ENCODE peak calls at places on chromosomes 4 and X, in six cellular contexts. One of them, this sample, is unnamed.

GRCh38 chr4:167100120-167100519 is 134.2 kb downstream of the SPOCK3 start:
- DNase-seq in progenitor cell of endocrine pancreas: no peak
- DNase-seq in upper lobe of left lung: no peak
- DNase-seq in AG09309: no peak
- DNase-seq in endothelial cell: no peak
- DNase-seq in B cell: no peak
- DNase-seq in this sample: no peak

GRCh38 chr4:113635739-113636437 is 125.7 kb downstream of the CAMK2D start:
- DNase-seq in progenitor cell of endocrine pancreas: no peak
- DNase-seq in upper lobe of left lung: no peak
- DNase-seq in AG09309: peak
- DNase-seq in endothelial cell: no peak
- DNase-seq in B cell: no peak
- DNase-seq in this sample: no peak

GRCh38 chr4:154073107-154073817 is 284.4 kb upstream of the SFRP2 start:
- DNase-seq in progenitor cell of endocrine pancreas: no peak
- DNase-seq in upper lobe of left lung: no peak
- DNase-seq in AG09309: peak
- DNase-seq in endothelial cell: no peak
- DNase-seq in B cell: no peak
- DNase-seq in this sample: no peak

GRCh38 chrX:106726485-106727437 is at the start of gene RNF128:
- DNase-seq in progenitor cell of endocrine pancreas: peak
- DNase-seq in upper lobe of left lung: peak
- DNase-seq in AG09309: no peak
- DNase-seq in endothelial cell: peak
- DNase-seq in B cell: no peak
- DNase-seq in this sample: no peak

GRCh38 chr4:173121044-173121685 is 47.4 kb upstream of the GALNT7 start:
- DNase-seq in progenitor cell of endocrine pancreas: no peak
- DNase-seq in upper lobe of left lung: peak
- DNase-seq in AG09309: peak
- DNase-seq in endothelial cell: peak
- DNase-seq in B cell: no peak
- DNase-seq in this sample: no peak

GRCh38 chr4:107826427-107826980 is 1.8 kb downstream of the SGMS2 start:
- DNase-seq in progenitor cell of endocrine pancreas: no peak
- DNase-seq in upper lobe of left lung: no peak
- DNase-seq in AG09309: no peak
- DNase-seq in endothelial cell: no peak
- DNase-seq in B cell: no peak
- DNase-seq in this sample: no peak

GRCh38 chr4:25022741-25023140 is 8.0 kb downstream of the LGI2 start:
- DNase-seq in progenitor cell of endocrine pancreas: no peak
- DNase-seq in upper lobe of left lung: no peak
- DNase-seq in AG09309: no peak
- DNase-seq in endothelial cell: no peak
- DNase-seq in B cell: no peak
- DNase-seq in this sample: no peak

GRCh38 chrX:68939868-68940267 is 111.0 kb downstream of the EFNB1 start:
- DNase-seq in progenitor cell of endocrine pancreas: no peak
- DNase-seq in upper lobe of left lung: peak
- DNase-seq in AG09309: no peak
- DNase-seq in endothelial cell: no peak
- DNase-seq in B cell: no peak
- DNase-seq in this sample: no peak

GRCh38 chrX:119614776-119615175 is 8.6 kb upstream of the NKRF start:
- DNase-seq in progenitor cell of endocrine pancreas: no peak
- DNase-seq in upper lobe of left lung: no peak
- DNase-seq in AG09309: no peak
- DNase-seq in endothelial cell: no peak
- DNase-seq in B cell: no peak
- DNase-seq in this sample: no peak

DNA sequence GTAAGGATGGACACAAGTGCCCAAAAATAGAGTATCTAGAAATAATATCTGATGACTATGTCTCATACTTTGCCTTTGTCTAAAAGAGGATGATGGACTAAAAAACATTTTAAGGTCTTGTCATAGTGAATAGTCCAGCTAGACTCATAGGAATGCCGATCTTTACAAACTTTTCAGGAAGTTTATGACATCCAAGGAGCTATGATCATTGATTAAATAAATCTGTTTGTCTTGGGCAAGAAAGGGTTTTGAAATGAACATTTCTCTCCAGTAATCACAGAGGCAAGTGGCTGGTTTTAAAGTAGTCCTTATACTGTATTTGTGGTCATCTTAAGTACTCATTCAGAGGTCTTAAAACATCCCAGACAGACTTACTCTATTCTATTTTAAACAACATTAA is 109.8 kb downstream of the MAPK10 start:
- DNase-seq in progenitor cell of endocrine pancreas: no peak
- DNase-seq in upper lobe of left lung: no peak
- DNase-seq in AG09309: peak
- DNase-seq in endothelial cell: no peak
- DNase-seq in B cell: no peak
- DNase-seq in this sample: no peak
- TF ChIP-seq CTCF in progenitor cell of endocrine pancreas: no peak
- TF ChIP-seq CTCF in upper lobe of left lung: no peak
- TF ChIP-seq CTCF in AG09309: no peak
- TF ChIP-seq CTCF in endothelial cell: no peak
- TF ChIP-seq CTCF in B cell: no peak
- TF ChIP-seq CTCF in this sample: no peak

GRCh38 chrX:53080628-53081580 is 1.3 kb upstream of the TSPYL2 start:
- DNase-seq in progenitor cell of endocrine pancreas: no peak
- DNase-seq in upper lobe of left lung: no peak
- DNase-seq in AG09309: no peak
- DNase-seq in endothelial cell: no peak
- DNase-seq in B cell: no peak
- DNase-seq in this sample: no peak

GRCh38 chrX:53076671-53077070 is 5.5 kb upstream of the TSPYL2 start:
- DNase-seq in progenitor cell of endocrine pancreas: no peak
- DNase-seq in upper lobe of left lung: no peak
- DNase-seq in AG09309: no peak
- DNase-seq in endothelial cell: no peak
- DNase-seq in B cell: no peak
- DNase-seq in this sample: no peak

GRCh38 chrX:53078943-53079342 is 3.2 kb upstream of the TSPYL2 start:
- DNase-seq in progenitor cell of endocrine pancreas: no peak
- DNase-seq in upper lobe of left lung: no peak
- DNase-seq in AG09309: no peak
- DNase-seq in endothelial cell: no peak
- DNase-seq in B cell: no peak
- DNase-seq in this sample: no peak

GRCh38 chrX:53074987-53075386 is 7.2 kb upstream of the TSPYL2 start:
- DNase-seq in progenitor cell of endocrine pancreas: no peak
- DNase-seq in upper lobe of left lung: no peak
- DNase-seq in AG09309: no peak
- DNase-seq in endothelial cell: no peak
- DNase-seq in B cell: no peak
- DNase-seq in this sample: no peak

DNA sequence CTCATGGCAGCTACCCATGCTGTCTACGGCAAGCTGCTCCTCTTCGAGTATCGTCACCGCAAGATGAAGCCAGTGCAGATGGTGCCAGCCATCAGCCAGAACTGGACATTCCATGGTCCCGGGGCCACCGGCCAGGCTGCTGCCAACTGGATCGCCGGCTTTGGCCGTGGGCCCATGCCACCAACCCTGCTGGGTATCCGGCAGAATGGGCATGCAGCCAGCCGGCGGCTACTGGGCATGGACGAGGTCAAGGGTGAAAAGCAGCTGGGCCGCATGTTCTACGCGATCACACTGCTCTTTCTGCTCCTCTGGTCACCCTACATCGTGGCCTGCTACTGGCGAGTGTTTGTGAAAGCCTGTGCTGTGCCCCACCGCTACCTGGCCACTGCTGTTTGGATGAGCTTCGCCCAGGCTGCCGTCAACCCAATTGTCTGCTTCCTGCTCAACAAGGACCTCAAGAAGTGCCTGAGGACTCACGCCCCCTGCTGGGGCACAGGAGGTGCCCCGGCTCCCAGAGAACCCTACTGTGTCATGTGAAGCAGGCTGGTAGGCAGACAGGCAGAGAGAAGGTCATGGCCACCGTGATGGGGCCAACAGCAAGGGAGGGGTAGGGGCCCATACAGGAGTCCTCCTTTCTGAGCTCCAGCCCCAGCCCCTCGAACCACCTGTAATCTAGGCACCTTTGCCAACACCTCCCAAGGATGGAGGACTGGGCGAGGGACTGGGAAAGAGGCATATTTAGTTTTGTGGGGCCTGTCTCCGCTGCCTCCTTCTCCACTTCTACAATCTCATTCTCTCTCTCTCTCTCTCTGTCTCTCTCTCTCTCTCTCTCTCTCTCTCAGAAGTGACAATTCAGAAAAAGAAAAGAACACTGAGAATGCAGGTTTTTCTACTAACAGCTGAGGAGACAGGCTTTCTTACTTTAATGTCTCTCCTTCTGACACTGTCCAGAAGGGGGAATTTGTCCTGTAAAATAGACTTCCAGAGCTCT is 4.7 kb upstream of the TSPYL2 start:
- DNase-seq in progenitor cell of endocrine pancreas: no peak
- DNase-seq in upper lobe of left lung: no peak
- DNase-seq in AG09309: no peak
- DNase-seq in endothelial cell: no peak
- DNase-seq in B cell: no peak
- DNase-seq in this sample: no peak
- TF ChIP-seq CTCF in progenitor cell of endocrine pancreas: no peak
- TF ChIP-seq CTCF in upper lobe of left lung: no peak
- TF ChIP-seq CTCF in AG09309: no peak
- TF ChIP-seq CTCF in endothelial cell: no peak
- TF ChIP-seq CTCF in B cell: no peak
- TF ChIP-seq CTCF in this sample: no peak

DNA sequence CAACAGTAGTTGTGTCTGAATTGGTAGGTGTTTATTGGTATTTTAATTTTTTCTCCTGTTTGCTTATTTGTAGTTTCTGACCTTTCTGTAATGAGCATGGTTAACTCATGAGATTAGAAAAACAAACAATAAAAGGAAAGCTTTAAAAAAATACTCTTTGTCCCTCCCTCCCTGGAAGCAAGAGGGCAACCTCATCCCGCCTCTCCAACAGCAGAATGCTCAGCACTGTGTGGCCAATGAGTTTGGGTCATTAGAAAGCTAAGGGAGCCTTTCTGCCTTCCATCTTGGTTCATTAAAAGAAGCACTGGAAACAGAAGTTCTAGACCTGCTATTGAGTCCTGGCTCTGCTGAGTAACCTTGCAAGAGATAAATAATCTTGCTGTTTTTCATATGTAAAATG is 33.9 kb downstream of the TRPC5 start:
- DNase-seq in progenitor cell of endocrine pancreas: no peak
- DNase-seq in upper lobe of left lung: no peak
- DNase-seq in AG09309: no peak
- DNase-seq in endothelial cell: no peak
- DNase-seq in B cell: no peak
- DNase-seq in this sample: no peak
- TF ChIP-seq CTCF in progenitor cell of endocrine pancreas: no peak
- TF ChIP-seq CTCF in upper lobe of left lung: no peak
- TF ChIP-seq CTCF in AG09309: no peak
- TF ChIP-seq CTCF in endothelial cell: no peak
- TF ChIP-seq CTCF in B cell: no peak
- TF ChIP-seq CTCF in this sample: no peak

GRCh38 chrX:132592880-132593279 is 104.0 kb upstream of the MBNL3 start:
- DNase-seq in progenitor cell of endocrine pancreas: no peak
- DNase-seq in upper lobe of left lung: no peak
- DNase-seq in AG09309: no peak
- DNase-seq in endothelial cell: peak
- DNase-seq in B cell: peak
- DNase-seq in this sample: no peak
- TF ChIP-seq CTCF in progenitor cell of endocrine pancreas: peak
- TF ChIP-seq CTCF in upper lobe of left lung: no peak
- TF ChIP-seq CTCF in AG09309: peak
- TF ChIP-seq CTCF in endothelial cell: no peak
- TF ChIP-seq CTCF in B cell: peak
- TF ChIP-seq CTCF in this sample: no peak

DNA sequence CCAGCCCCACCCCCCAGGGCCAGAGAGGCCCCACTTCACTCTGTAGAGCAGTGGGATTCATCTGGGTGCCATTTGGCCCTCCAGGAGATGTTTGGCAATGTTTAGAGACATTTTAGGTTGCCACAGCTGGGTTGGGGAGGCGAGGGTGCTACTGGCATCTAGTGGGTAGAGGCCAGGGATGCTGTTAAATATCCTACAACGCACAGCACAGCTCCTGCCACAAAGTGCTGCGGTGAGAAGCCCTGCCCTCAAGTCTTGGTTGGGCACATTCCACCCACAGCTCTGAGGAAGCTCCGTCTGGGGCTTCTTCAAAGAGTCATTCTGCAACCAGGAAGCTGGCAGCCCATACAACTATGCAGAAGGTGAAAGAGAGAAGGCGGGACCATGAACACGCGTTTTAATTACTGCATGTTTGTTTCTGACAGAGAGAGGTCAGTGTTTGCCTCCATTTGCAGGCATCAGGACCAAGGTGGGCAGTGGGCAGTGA is 48.1 kb upstream of the FAM9C start:
- DNase-seq in progenitor cell of endocrine pancreas: no peak
- DNase-seq in upper lobe of left lung: peak
- DNase-seq in AG09309: no peak
- DNase-seq in endothelial cell: no peak
- DNase-seq in B cell: peak
- DNase-seq in this sample: no peak
- TF ChIP-seq CTCF in progenitor cell of endocrine pancreas: no peak
- TF ChIP-seq CTCF in upper lobe of left lung: no peak
- TF ChIP-seq CTCF in AG09309: no peak
- TF ChIP-seq CTCF in endothelial cell: no peak
- TF ChIP-seq CTCF in B cell: peak
- TF ChIP-seq CTCF in this sample: no peak

DNA sequence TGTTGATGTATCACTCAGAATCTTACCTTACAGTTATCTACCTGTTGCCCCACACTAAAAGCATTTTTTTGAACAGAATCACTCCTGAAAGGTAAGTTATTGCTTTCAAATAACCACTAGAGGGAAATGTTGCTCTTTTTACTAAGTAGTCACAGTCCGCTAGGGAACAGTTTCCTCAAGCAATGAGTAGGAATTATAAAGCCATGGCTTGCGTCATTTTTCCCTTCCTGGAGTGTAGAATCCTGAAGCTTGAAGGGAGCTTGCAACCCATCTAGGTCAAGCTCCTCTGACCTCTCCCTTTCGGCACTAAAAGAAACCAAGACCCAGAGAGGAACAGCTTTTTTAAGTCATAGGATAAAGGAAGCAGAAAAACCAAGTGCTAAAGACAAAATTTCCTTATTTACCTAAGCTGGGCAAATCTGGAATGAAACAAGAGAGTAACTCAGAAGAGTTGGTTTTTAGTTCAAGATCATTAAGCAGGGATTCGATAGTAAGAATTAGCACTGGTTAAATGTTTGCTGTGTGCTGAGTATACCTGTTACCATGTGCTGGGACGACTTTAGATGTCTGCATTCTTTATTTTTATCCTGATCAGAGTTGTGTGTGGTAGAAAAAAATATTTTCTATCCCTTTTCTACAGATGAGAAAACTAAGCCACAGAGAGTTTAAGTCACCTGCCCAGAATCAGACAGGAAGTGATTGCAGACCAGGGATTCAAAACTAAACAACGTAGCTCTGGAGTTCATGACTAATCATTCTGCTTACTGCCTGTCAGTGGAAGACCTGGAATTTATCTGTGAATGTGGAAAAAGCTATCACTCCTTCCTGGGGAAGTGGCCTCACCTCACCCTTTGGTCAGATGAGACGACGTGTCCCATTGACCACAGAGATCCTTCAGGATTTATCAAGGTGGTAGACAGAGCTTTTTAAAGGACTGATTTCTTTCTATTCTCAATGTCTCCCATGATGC is 631.5 kb downstream of the RAB28 start:
- DNase-seq in progenitor cell of endocrine pancreas: no peak
- DNase-seq in upper lobe of left lung: no peak
- DNase-seq in AG09309: peak
- DNase-seq in endothelial cell: peak
- DNase-seq in B cell: no peak
- DNase-seq in this sample: no peak
- TF ChIP-seq CTCF in progenitor cell of endocrine pancreas: peak
- TF ChIP-seq CTCF in upper lobe of left lung: no peak
- TF ChIP-seq CTCF in AG09309: peak
- TF ChIP-seq CTCF in endothelial cell: peak
- TF ChIP-seq CTCF in B cell: no peak
- TF ChIP-seq CTCF in this sample: peak